ENCODE peak calls at places on chromosomes 7 and 10, in nine cellular contexts. D is hepatocyte; A is Panc1; V is naive thymus-derived CD4-positive, alpha-beta T cell; O is CD8-positive, alpha-beta T cell; U is ovary; C is heart right ventricle; S is A673; Q is kidney epithelial cell. X is an unnamed sample.

GRCh38 chr7:156423876-156424275 is 216.7 kb upstream of the RNF32 start:
- DNase-seq in V (no peak), D (no peak), C (no peak), A (no peak), U (no peak), S (no peak), Q (no peak), O (no peak), X (no peak)

GRCh38 chr10:9602930-9603459 is 1414.7 kb upstream of the CELF2 start:
- DNase-seq in A (no peak), U (no peak), S (no peak), V (no peak), D (no peak), C (no peak), Q (no peak), O (no peak), X (no peak)

GRCh38 chr7:105098863-105099515 is 85.0 kb downstream of the KMT2E start:
- DNase-seq in A (no peak), D (no peak), S (no peak), C (no peak), Q (no peak), V (no peak), O (no peak), U (no peak), X (peak; percentile 41)

GRCh38 chr7:13407911-13408310 is 581.6 kb downstream of the ETV1 start:
- DNase-seq in V (no peak), D (no peak), C (no peak), A (no peak), O (no peak), S (no peak), Q (no peak), U (no peak), X (no peak)

GRCh38 chr7:23544913-23545354 is 13.2 kb upstream of the TRA2A start:
- DNase-seq in U (no peak), C (no peak), S (peak; percentile 55), V (no peak), D (peak; percentile 52), Q (no peak), A (peak; percentile 64), O (no peak), X (peak; percentile 67)

GRCh38 chr7:40945788-40946187 is 757.1 kb downstream of the INHBA start:
- DNase-seq in A (no peak), V (no peak), Q (no peak), S (no peak), C (no peak), U (no peak), O (no peak), D (no peak), X (peak; percentile 47)

GRCh38 chr7:141257597-141257996 is 183.7 kb downstream of the TMEM178B start:
- DNase-seq in O (no peak), D (no peak), C (no peak), S (no peak), Q (no peak), A (no peak), V (no peak), U (no peak), X (no peak)

GRCh38 chr7:117871401-117871777 is 1.9 kb downstream of the CTTNBP2 start:
- DNase-seq in D (no peak), U (no peak), V (no peak), A (no peak), S (no peak), Q (no peak), O (no peak), C (no peak), X (no peak)

GRCh38 chr7:144606231-144606630 is 202.7 kb upstream of the NOBOX start:
- DNase-seq in V (no peak), O (no peak), A (no peak), S (no peak), U (no peak), C (no peak), D (no peak), Q (no peak), X (no peak)

GRCh38 chr10:88962336-88962735 is 9.8 kb upstream of the ACTA2 start:
- DNase-seq in A (no peak), C (no peak), Q (no peak), V (no peak), D (no peak), U (no peak), O (no peak), S (no peak), X (no peak)
- H3K27me3 ChIP-seq in A (no peaks in the 10 kb centered on the region), C (no peaks in the 10 kb centered on the region), Q (no peaks in the 10 kb centered on the region), V (no peaks in the 10 kb centered on the region), D (no peaks in the 10 kb centered on the region), U (no peaks in the 10 kb centered on the region), O (no peaks in the 10 kb centered on the region), S (no peaks in the 10 kb centered on the region), X (no peaks in the 10 kb centered on the region)

GRCh38 chr10:8053446-8054242 is 844 bp upstream of the GATA3 start:
- DNase-seq in A (peak; percentile 35), U (peak; percentile 52), O (peak; percentile 95), Q (no peak), C (peak; percentile 83), S (peak; percentile 92), D (peak; percentile 95), V (peak; percentile 97), X (peak; percentile 80)

GRCh38 chr10:8052344-8052969 is 2.0 kb upstream of the GATA3 start:
- DNase-seq in U (no peak), O (no peak), Q (no peak), S (no peak), A (no peak), D (peak; percentile 16), C (no peak), V (peak; percentile 26), X (no peak)

GRCh38 chr10:8051851-8052257 is 2.6 kb upstream of the GATA3 start:
- DNase-seq in S (no peak), O (no peak), A (no peak), V (no peak), Q (no peak), D (peak; percentile 51), C (no peak), U (no peak), X (no peak)

GRCh38 chr10:8054243-8054497 is 318 bp upstream of the GATA3 start:
- DNase-seq in U (no peak), S (no peak), O (no peak), Q (no peak), D (no peak), A (no peak), C (no peak), V (no peak), X (no peak)

DNA sequence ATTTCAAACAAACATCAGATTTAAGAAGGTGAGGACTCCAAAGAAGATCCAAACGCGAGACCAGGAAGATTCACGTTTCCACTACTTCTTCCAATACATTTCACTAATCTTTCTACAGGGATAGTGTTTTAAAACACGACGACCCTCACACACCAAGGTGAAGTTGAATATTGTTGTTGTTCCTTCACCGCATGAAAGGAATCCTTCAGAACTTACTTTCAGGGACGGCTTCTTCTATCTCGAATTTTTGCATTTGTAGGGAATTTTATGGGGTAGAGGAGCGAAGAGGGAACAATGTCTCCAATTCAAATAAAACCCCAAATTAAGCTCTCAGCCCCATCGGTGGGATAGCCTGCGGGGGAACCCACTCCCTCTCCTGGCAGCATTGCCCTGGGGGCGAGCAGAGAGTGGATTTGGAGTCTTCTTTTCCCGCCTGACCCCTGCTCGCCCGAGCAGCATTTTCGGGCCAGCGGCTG is 1.5 kb upstream of the GATA3 start:
- DNase-seq in C (no peak), U (no peak), O (no peak), A (no peak), S (no peak), V (no peak), D (no peak), Q (no peak), X (no peak)
- H3K27me3 ChIP-seq in C (peaks cover 100% of the 10 kb centered on the region), U (peaks cover 7% of the 10 kb centered on the region), O (peaks cover 42% of the 10 kb centered on the region), A (no peaks in the 10 kb centered on the region), S (peaks cover 54% of the 10 kb centered on the region), V (peaks cover 39% of the 10 kb centered on the region), D (peaks cover 83% of the 10 kb centered on the region), Q (peaks cover 90% of the 10 kb centered on the region), X (peaks cover 23% of the 10 kb centered on the region)

GRCh38 chr10:70035531-70035930 is 17.1 kb upstream of the MACROH2A2 start:
- DNase-seq in U (no peak), A (no peak), Q (no peak), D (no peak), C (no peak), S (no peak), V (no peak), O (no peak), X (no peak)
- H3K27me3 ChIP-seq in U (no peaks in the 10 kb centered on the region), A (peaks cover 15% of the 10 kb centered on the region), Q (peaks cover 2% of the 10 kb centered on the region), D (peaks cover 4% of the 10 kb centered on the region), C (peaks cover 16% of the 10 kb centered on the region), S (no peaks in the 10 kb centered on the region), V (no peaks in the 10 kb centered on the region), O (no peaks in the 10 kb centered on the region), X (peaks cover 32% of the 10 kb centered on the region)

GRCh38 chr7:35259555-35259954 is 5.7 kb upstream of the TBX20 start:
- DNase-seq in S (no peak), Q (no peak), U (no peak), D (no peak), C (no peak), O (no peak), V (no peak), A (no peak), X (no peak)

GRCh38 chr7:35260254-35260653 is 6.4 kb upstream of the TBX20 start:
- DNase-seq in C (no peak), O (no peak), U (no peak), Q (no peak), D (no peak), A (no peak), V (no peak), S (no peak), X (no peak)

GRCh38 chr7:35261476-35262285 is 7.8 kb upstream of the TBX20 start:
- DNase-seq in O (no peak), C (no peak), V (no peak), U (no peak), S (no peak), Q (no peak), A (no peak), D (peak; percentile 32), X (no peak)

GRCh38 chr7:35258891-35259537 is 5.1 kb upstream of the TBX20 start:
- DNase-seq in V (no peak), D (no peak), U (no peak), O (no peak), S (no peak), C (no peak), Q (no peak), A (no peak), X (no peak)

GRCh38 chr7:35261041-35261440 is 7.1 kb upstream of the TBX20 start:
- DNase-seq in Q (no peak), O (no peak), U (no peak), A (no peak), V (no peak), D (no peak), C (no peak), S (no peak), X (no peak)
- H3K27me3 ChIP-seq in Q (peaks cover 78% of the 10 kb centered on the region), O (peaks cover 40% of the 10 kb centered on the region), U (no peaks in the 10 kb centered on the region), A (peaks cover 18% of the 10 kb centered on the region), V (peaks cover 32% of the 10 kb centered on the region), D (peaks cover 86% of the 10 kb centered on the region), C (peaks cover 93% of the 10 kb centered on the region), S (peaks cover 77% of the 10 kb centered on the region), X (peaks cover 85% of the 10 kb centered on the region)

GRCh38 chr7:153224890-153225289 is 465.3 kb downstream of the ACTR3B start:
- DNase-seq in S (no peak), U (no peak), V (no peak), O (no peak), D (no peak), A (no peak), Q (no peak), C (no peak), X (no peak)
- H3K27me3 ChIP-seq in S (no peaks in the 10 kb centered on the region), U (no peaks in the 10 kb centered on the region), V (no peaks in the 10 kb centered on the region), O (no peaks in the 10 kb centered on the region), D (no peaks in the 10 kb centered on the region), A (no peaks in the 10 kb centered on the region), Q (no peaks in the 10 kb centered on the region), C (no peaks in the 10 kb centered on the region), X (no peaks in the 10 kb centered on the region)

GRCh38 chr7:157429680-157430224 is 92.9 kb downstream of the DNAJB6 start:
- DNase-seq in V (no peak), D (no peak), A (no peak), S (no peak), C (peak; percentile 0), O (no peak), Q (no peak), U (no peak), X (no peak)
- H3K27me3 ChIP-seq in V (no peaks in the 10 kb centered on the region), D (no peaks in the 10 kb centered on the region), A (no peaks in the 10 kb centered on the region), S (no peaks in the 10 kb centered on the region), C (no peaks in the 10 kb centered on the region), O (no peaks in the 10 kb centered on the region), Q (peaks cover 7% of the 10 kb centered on the region), U (no peaks in the 10 kb centered on the region), X (no peaks in the 10 kb centered on the region)